ENCODE peak calls at places on chromosomes 6 and 20, in seven cellular contexts. One of them, this sample, is unnamed.

GRCh38 chr20:50266293-50267040 is 75.8 kb downstream of the CEBPB start:
- DNase-seq in tibial nerve: no peak
- DNase-seq in CD8-positive, alpha-beta T cell: no peak
- DNase-seq in left ventricle myocardium inferior: no peak
- DNase-seq in tibial artery: no peak
- DNase-seq in heart right ventricle: no peak
- DNase-seq in left lung: no peak
- DNase-seq in this sample: no peak

GRCh38 chr6:50455029-50455428 is 258.3 kb upstream of the TFAP2D start:
- DNase-seq in tibial artery: no peak
- DNase-seq in left ventricle myocardium inferior: no peak
- DNase-seq in tibial nerve: no peak
- DNase-seq in CD8-positive, alpha-beta T cell: no peak
- DNase-seq in left lung: peak; percentile 32
- DNase-seq in heart right ventricle: no peak
- DNase-seq in this sample: no peak

GRCh38 chr20:49965781-49966304 is 16.9 kb upstream of the SNAI1 start:
- DNase-seq in heart right ventricle: no peak
- DNase-seq in tibial artery: no peak
- DNase-seq in tibial nerve: no peak
- DNase-seq in CD8-positive, alpha-beta T cell: no peak
- DNase-seq in left lung: no peak
- DNase-seq in left ventricle myocardium inferior: no peak
- DNase-seq in this sample: no peak

GRCh38 chr20:7308163-7308562 is 540.7 kb downstream of the BMP2 start:
- DNase-seq in CD8-positive, alpha-beta T cell: no peak
- DNase-seq in tibial artery: no peak
- DNase-seq in tibial nerve: no peak
- DNase-seq in left ventricle myocardium inferior: no peak
- DNase-seq in heart right ventricle: no peak
- DNase-seq in left lung: no peak
- DNase-seq in this sample: no peak

GRCh38 chr20:59131541-59132285 is 31.9 kb upstream of the ZNF831 start:
- DNase-seq in left ventricle myocardium inferior: no peak
- DNase-seq in CD8-positive, alpha-beta T cell: no peak
- DNase-seq in tibial nerve: no peak
- DNase-seq in heart right ventricle: no peak
- DNase-seq in left lung: no peak
- DNase-seq in tibial artery: no peak
- DNase-seq in this sample: no peak

GRCh38 chr6:1832358-1832757 is 222.6 kb downstream of the FOXC1 start:
- DNase-seq in heart right ventricle: no peak
- DNase-seq in left ventricle myocardium inferior: no peak
- DNase-seq in CD8-positive, alpha-beta T cell: no peak
- DNase-seq in left lung: no peak
- DNase-seq in tibial artery: no peak
- DNase-seq in tibial nerve: no peak
- DNase-seq in this sample: no peak

GRCh38 chr6:82954351-82954750 is 111.3 kb downstream of the UBE3D start:
- DNase-seq in left lung: no peak
- DNase-seq in tibial artery: no peak
- DNase-seq in left ventricle myocardium inferior: no peak
- DNase-seq in CD8-positive, alpha-beta T cell: no peak
- DNase-seq in tibial nerve: no peak
- DNase-seq in heart right ventricle: no peak
- DNase-seq in this sample: no peak

GRCh38 chr20:57195023-57195758 is 71.2 kb downstream of the BMP7 start:
- DNase-seq in heart right ventricle: no peak
- DNase-seq in left ventricle myocardium inferior: no peak
- DNase-seq in CD8-positive, alpha-beta T cell: no peak
- DNase-seq in left lung: no peak
- DNase-seq in tibial artery: no peak
- DNase-seq in tibial nerve: no peak
- DNase-seq in this sample: no peak

GRCh38 chr20:8267009-8267408 is 134.9 kb downstream of the PLCB1 start:
- DNase-seq in tibial nerve: no peak
- DNase-seq in heart right ventricle: no peak
- DNase-seq in left ventricle myocardium inferior: no peak
- DNase-seq in tibial artery: no peak
- DNase-seq in CD8-positive, alpha-beta T cell: no peak
- DNase-seq in left lung: no peak
- DNase-seq in this sample: no peak

GRCh38 chr20:5864873-5865582 is 85.3 kb downstream of the TRMT6 start:
- DNase-seq in tibial nerve: no peak
- DNase-seq in heart right ventricle: no peak
- DNase-seq in left lung: no peak
- DNase-seq in tibial artery: no peak
- DNase-seq in left ventricle myocardium inferior: no peak
- DNase-seq in CD8-positive, alpha-beta T cell: no peak
- DNase-seq in this sample: no peak

GRCh38 chr6:163393923-163394322 is 20.6 kb upstream of the QKI start:
- DNase-seq in left lung: no peak
- DNase-seq in tibial nerve: no peak
- DNase-seq in CD8-positive, alpha-beta T cell: no peak
- DNase-seq in tibial artery: no peak
- DNase-seq in heart right ventricle: no peak
- DNase-seq in left ventricle myocardium inferior: no peak
- DNase-seq in this sample: no peak

GRCh38 chr20:41609476-41609875 is 8.7 kb downstream of the CHD6 start:
- DNase-seq in left lung: no peak
- DNase-seq in left ventricle myocardium inferior: no peak
- DNase-seq in tibial artery: no peak
- DNase-seq in heart right ventricle: no peak
- DNase-seq in CD8-positive, alpha-beta T cell: no peak
- DNase-seq in tibial nerve: no peak
- DNase-seq in this sample: no peak

GRCh38 chr6:107682721-107683120 is 141.4 kb downstream of the SCML4 start:
- DNase-seq in left lung: no peak
- DNase-seq in CD8-positive, alpha-beta T cell: no peak
- DNase-seq in tibial nerve: no peak
- DNase-seq in tibial artery: no peak
- DNase-seq in heart right ventricle: no peak
- DNase-seq in left ventricle myocardium inferior: no peak
- DNase-seq in this sample: no peak

GRCh38 chr20:50226093-50226974 is 35.7 kb downstream of the CEBPB start:
- DNase-seq in left ventricle myocardium inferior: no peak
- DNase-seq in tibial nerve: peak; percentile 41
- DNase-seq in left lung: peak; percentile 91
- DNase-seq in heart right ventricle: no peak
- DNase-seq in tibial artery: peak; percentile 89
- DNase-seq in CD8-positive, alpha-beta T cell: no peak
- DNase-seq in this sample: no peak

GRCh38 chr6:28838634-28839442 is 84.9 kb downstream of the TRIM27 start:
- DNase-seq in heart right ventricle: peak; percentile 74
- DNase-seq in left ventricle myocardium inferior: peak; percentile 79
- DNase-seq in left lung: peak; percentile 94
- DNase-seq in tibial nerve: peak; percentile 57
- DNase-seq in tibial artery: peak; percentile 87
- DNase-seq in CD8-positive, alpha-beta T cell: peak; percentile 81
- DNase-seq in this sample: no peak

GRCh38 chr6:46538800-46539199 is 47.6 kb upstream of the RCAN2 start:
- DNase-seq in left lung: no peak
- DNase-seq in CD8-positive, alpha-beta T cell: no peak
- DNase-seq in tibial artery: no peak
- DNase-seq in tibial nerve: no peak
- DNase-seq in heart right ventricle: no peak
- DNase-seq in left ventricle myocardium inferior: no peak
- DNase-seq in this sample: no peak

GRCh38 chr20:50837532-50838321 is 42.9 kb downstream of the BCAS4 start:
- DNase-seq in heart right ventricle: no peak
- DNase-seq in tibial nerve: no peak
- DNase-seq in left lung: peak; percentile 28
- DNase-seq in left ventricle myocardium inferior: peak; percentile 34
- DNase-seq in tibial artery: peak; percentile 85
- DNase-seq in CD8-positive, alpha-beta T cell: no peak
- DNase-seq in this sample: no peak

GRCh38 chr20:15061061-15061430 is 723.6 kb upstream of the FLRT3 start:
- DNase-seq in tibial nerve: no peak
- DNase-seq in CD8-positive, alpha-beta T cell: no peak
- DNase-seq in left lung: no peak
- DNase-seq in tibial artery: no peak
- DNase-seq in heart right ventricle: no peak
- DNase-seq in left ventricle myocardium inferior: no peak
- DNase-seq in this sample: no peak

GRCh38 chr6:118712955-118713354 is 61.6 kb upstream of the CEP85L start:
- DNase-seq in heart right ventricle: no peak
- DNase-seq in left ventricle myocardium inferior: no peak
- DNase-seq in tibial artery: no peak
- DNase-seq in CD8-positive, alpha-beta T cell: no peak
- DNase-seq in tibial nerve: no peak
- DNase-seq in left lung: no peak
- DNase-seq in this sample: no peak

DNA sequence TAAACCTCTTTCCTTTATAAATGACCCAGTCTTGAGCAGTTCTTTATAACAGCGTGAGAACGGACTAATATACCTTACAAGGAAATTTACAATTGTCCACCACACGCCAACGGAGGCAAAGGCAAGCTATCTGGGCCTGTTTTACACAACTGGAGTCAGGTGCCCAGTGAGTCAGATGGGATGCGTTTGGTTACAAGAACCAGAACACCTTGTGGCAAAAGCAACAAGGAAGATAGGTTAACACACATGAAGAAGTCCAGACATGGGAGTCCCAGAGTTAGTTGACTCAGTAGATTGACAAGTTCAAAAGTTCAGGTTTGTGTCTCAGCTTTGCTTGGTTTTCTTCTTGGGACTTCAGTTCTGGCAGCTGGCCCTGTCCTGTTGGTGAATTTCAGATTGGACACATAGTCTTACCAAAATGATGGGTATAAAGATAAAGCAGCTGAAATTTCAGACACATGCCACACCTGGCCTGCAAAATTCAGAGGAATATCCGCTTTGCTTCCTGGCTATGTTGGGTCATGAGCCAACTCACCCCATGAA is 97.9 kb downstream of the PXDC1 start:
- DNase-seq in tibial nerve: no peak
- DNase-seq in left lung: no peak
- DNase-seq in heart right ventricle: no peak
- DNase-seq in tibial artery: no peak
- DNase-seq in left ventricle myocardium inferior: no peak
- DNase-seq in CD8-positive, alpha-beta T cell: no peak
- DNase-seq in this sample: no peak
- TF ChIP-seq CTCF in tibial nerve: no peak
- TF ChIP-seq CTCF in left lung: no peak
- TF ChIP-seq CTCF in heart right ventricle: no peak
- TF ChIP-seq CTCF in tibial artery: no peak
- TF ChIP-seq CTCF in left ventricle myocardium inferior: no peak
- TF ChIP-seq CTCF in CD8-positive, alpha-beta T cell: no peak
- TF ChIP-seq CTCF in this sample: no peak

GRCh38 chr20:37345339-37346231 is at the start of gene SRC:
- DNase-seq in tibial artery: peak; percentile 93
- DNase-seq in heart right ventricle: peak; percentile 80
- DNase-seq in left ventricle myocardium inferior: peak; percentile 85
- DNase-seq in CD8-positive, alpha-beta T cell: peak; percentile 43
- DNase-seq in tibial nerve: peak; percentile 71
- DNase-seq in left lung: peak; percentile 95
- DNase-seq in this sample: no peak
- H3K4me1 ChIP-seq in tibial artery: peaks cover 48% of the 10 kb centered on the region
- H3K4me1 ChIP-seq in heart right ventricle: peaks cover 10% of the 10 kb centered on the region
- H3K4me1 ChIP-seq in left ventricle myocardium inferior: peaks cover 30% of the 10 kb centered on the region
- H3K4me1 ChIP-seq in CD8-positive, alpha-beta T cell: peaks cover 10% of the 10 kb centered on the region
- H3K4me1 ChIP-seq in tibial nerve: no peaks in the 10 kb centered on the region
- H3K4me1 ChIP-seq in left lung: peaks cover 16% of the 10 kb centered on the region
- H3K4me1 ChIP-seq in this sample: peaks cover 56% of the 10 kb centered on the region

DNA sequence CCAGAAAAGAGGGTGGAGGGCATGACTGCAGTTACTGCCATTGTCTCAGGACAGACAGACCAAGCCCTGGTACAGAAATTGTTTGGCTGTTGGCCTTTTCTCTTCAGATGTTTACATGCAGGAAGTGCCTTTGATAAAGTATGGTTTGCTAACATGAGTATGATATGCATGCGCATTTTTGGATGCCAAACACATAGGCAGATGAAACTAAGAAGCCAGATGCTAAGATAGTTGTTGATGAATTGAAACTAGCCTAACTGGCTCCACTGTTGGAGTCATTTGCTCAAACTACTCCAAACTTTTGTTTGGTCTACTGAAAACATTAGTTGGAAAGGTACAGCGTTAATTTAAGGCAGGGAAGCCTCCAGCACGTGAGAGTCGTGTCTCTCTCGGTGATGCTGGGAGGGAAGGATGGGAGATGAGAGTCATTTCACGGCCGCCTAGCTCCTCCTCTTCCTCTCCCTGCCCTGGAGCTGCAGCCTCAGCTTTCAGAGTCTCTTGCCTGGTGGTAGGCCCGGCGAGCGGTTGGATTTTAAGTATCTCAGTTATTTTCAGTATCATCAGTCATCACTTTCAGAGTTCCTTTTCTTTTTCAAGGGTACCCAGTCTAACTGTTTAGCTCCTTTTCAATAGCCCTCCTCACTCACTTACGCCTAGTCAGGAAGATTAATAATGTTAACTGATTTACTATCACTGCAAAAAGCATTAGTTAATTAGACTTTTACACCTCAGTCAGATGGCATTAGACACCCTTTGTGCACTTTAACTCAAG is 29.8 kb downstream of the RREB1 start:
- DNase-seq in tibial nerve: no peak
- DNase-seq in heart right ventricle: peak; percentile 59
- DNase-seq in left lung: peak; percentile 83
- DNase-seq in left ventricle myocardium inferior: peak; percentile 59
- DNase-seq in tibial artery: peak; percentile 77
- DNase-seq in CD8-positive, alpha-beta T cell: peak; percentile 56
- DNase-seq in this sample: no peak
- H3K27ac ChIP-seq in tibial nerve: peak overlapping the region; percentile 96
- H3K27ac ChIP-seq in heart right ventricle: peak overlapping the region; percentile 16
- H3K27ac ChIP-seq in left lung: peak overlapping the region; percentile 74
- H3K27ac ChIP-seq in left ventricle myocardium inferior: peak overlapping the region; percentile 98
- H3K27ac ChIP-seq in tibial artery: peak overlapping the region; percentile 43
- H3K27ac ChIP-seq in CD8-positive, alpha-beta T cell: peak overlapping the region; percentile 52
- H3K27ac ChIP-seq in this sample: peak overlapping the region; percentile 78

GRCh38 chr6:73139681-73140080 is 85.6 kb downstream of the KHDC1L start:
- DNase-seq in CD8-positive, alpha-beta T cell: no peak
- DNase-seq in heart right ventricle: no peak
- DNase-seq in tibial artery: no peak
- DNase-seq in left lung: no peak
- DNase-seq in tibial nerve: no peak
- DNase-seq in left ventricle myocardium inferior: no peak
- DNase-seq in this sample: no peak

GRCh38 chr6:73129653-73130443 is 95.4 kb downstream of the KHDC1L start:
- DNase-seq in heart right ventricle: peak; percentile 59
- DNase-seq in left ventricle myocardium inferior: peak; percentile 39
- DNase-seq in CD8-positive, alpha-beta T cell: peak; percentile 84
- DNase-seq in tibial artery: peak; percentile 86
- DNase-seq in tibial nerve: peak; percentile 72
- DNase-seq in left lung: peak; percentile 89
- DNase-seq in this sample: peak; percentile 12

GRCh38 chr6:73131706-73132105 is 93.6 kb downstream of the KHDC1L start:
- DNase-seq in left lung: no peak
- DNase-seq in tibial nerve: no peak
- DNase-seq in CD8-positive, alpha-beta T cell: no peak
- DNase-seq in heart right ventricle: no peak
- DNase-seq in left ventricle myocardium inferior: no peak
- DNase-seq in tibial artery: no peak
- DNase-seq in this sample: no peak

GRCh38 chr6:73134588-73134987 is 90.7 kb downstream of the KHDC1L start:
- DNase-seq in CD8-positive, alpha-beta T cell: no peak
- DNase-seq in left lung: peak; percentile 67
- DNase-seq in tibial nerve: no peak
- DNase-seq in tibial artery: no peak
- DNase-seq in heart right ventricle: no peak
- DNase-seq in left ventricle myocardium inferior: no peak
- DNase-seq in this sample: no peak
- TF ChIP-seq CTCF in CD8-positive, alpha-beta T cell: no peak
- TF ChIP-seq CTCF in left lung: no peak
- TF ChIP-seq CTCF in tibial nerve: no peak
- TF ChIP-seq CTCF in tibial artery: peak; percentile 6
- TF ChIP-seq CTCF in heart right ventricle: no peak
- TF ChIP-seq CTCF in left ventricle myocardium inferior: no peak
- TF ChIP-seq CTCF in this sample: no peak